ENCODE peak calls at places on chromosomes 3 and 15, in five cellular contexts. O, B, T, N and C are unnamed samples.

GRCh38 chr3:130384547-130384946 is 39.1 kb downstream of the COL6A5 start:
- DNase-seq in B (no peak), T (no peak), O (no peak), N (no peak), C (no peak)

GRCh38 chr15:88657326-88658069 is 18.7 kb downstream of the ISG20 start:
- DNase-seq in N (peak), T (no peak), B (no peak), O (no peak), C (peak)

GRCh38 chr3:14497321-14497720 is 42.8 kb downstream of the GRIP2 start:
- DNase-seq in B (no peak), T (no peak), N (no peak), O (no peak), C (no peak)

GRCh38 chr3:32614956-32615355 is 44.3 kb upstream of the DYNC1LI1 start:
- DNase-seq in T (no peak), O (no peak), N (peak), B (no peak), C (no peak)

GRCh38 chr15:80587816-80588456 is 107.2 kb upstream of the ABHD17C start:
- DNase-seq in O (no peak), B (peak), T (no peak), N (peak), C (no peak)

GRCh38 chr3:52237659-52238172 is 1.2 kb downstream of the TWF2 start:
- DNase-seq in O (no peak), N (peak), T (no peak), B (peak), C (peak)

GRCh38 chr15:83843511-83843910 is 189.6 kb downstream of the ADAMTSL3 start:
- DNase-seq in O (no peak), T (no peak), B (no peak), N (peak), C (no peak)

GRCh38 chr3:177802151-177802900 is 605.0 kb upstream of the TBL1XR1 start:
- DNase-seq in B (no peak), O (no peak), N (no peak), T (no peak), C (no peak)

GRCh38 chr3:99499235-99499798 is 139.1 kb upstream of the COL8A1 start:
- DNase-seq in N (peak), O (no peak), T (no peak), B (no peak), C (peak)

GRCh38 chr3:186217820-186218164 is 108.9 kb upstream of the ETV5 start:
- DNase-seq in N (no peak), O (no peak), T (no peak), B (no peak), C (no peak)

GRCh38 chr3:55343486-55344357 is 143.4 kb downstream of the WNT5A start:
- DNase-seq in B (no peak), T (no peak), N (no peak), O (no peak), C (no peak)

GRCh38 chr15:45048784-45049631 is 26.0 kb downstream of the SORD start:
- DNase-seq in N (peak), T (no peak), O (no peak), B (peak), C (no peak)

GRCh38 chr3:102484384-102484783 is 49.6 kb downstream of the ZPLD1 start:
- DNase-seq in B (no peak), N (no peak), O (no peak), T (no peak), C (no peak)

GRCh38 chr3:158520433-158520832 is 50.6 kb upstream of the MLF1 start:
- DNase-seq in T (no peak), B (no peak), O (no peak), N (no peak), C (no peak)